ENCODE peak calls at places on chromosomes 13 and 19, in ten cellular contexts. E is CD8-positive, alpha-beta T cell; I is astrocyte of the spinal cord; K is H9; Y is body of pancreas; M is left ventricle myocardium inferior; F is GM23338; L is Panc1; J is cardiac muscle cell; S is fibroblast of lung. D is an unnamed sample.

GRCh38 chr19:16078311-16078758 is 2.0 kb downstream of the TPM4 start:
- DNase-seq in S (peak), F (no peak), J (no peak), L (no peak), I (no peak), K (no peak), E (no peak), M (no peak), Y (no peak), D (no peak)

GRCh38 chr13:95075506-95075905 is 225.7 kb downstream of the ABCC4 start:
- DNase-seq in J (no peak), K (no peak), Y (no peak), L (no peak), I (no peak), E (no peak), M (no peak), F (no peak), S (no peak), D (no peak)

GRCh38 chr13:82800391-82800790 is 1081.9 kb downstream of the SLITRK1 start:
- DNase-seq in M (no peak), L (no peak), E (no peak), Y (no peak), I (peak), S (peak), J (peak), K (no peak), F (no peak), D (no peak)

GRCh38 chr13:60617863-60618733 is 221.1 kb downstream of the TDRD3 start:
- DNase-seq in Y (no peak), I (peak), S (peak), K (peak), E (no peak), M (no peak), J (peak), L (no peak), F (peak), D (no peak)

GRCh38 chr13:110330491-110331001 is 23.5 kb downstream of the COL4A2 start:
- DNase-seq in M (no peak), E (no peak), F (no peak), J (peak), Y (no peak), S (peak), L (no peak), I (peak), K (no peak), D (no peak)

GRCh38 chr19:3387645-3388589 is 21.5 kb downstream of the NFIC start:
- DNase-seq in S (peak), M (peak), J (peak), K (no peak), Y (peak), L (no peak), E (no peak), F (no peak), I (peak), D (no peak)

GRCh38 chr13:32446778-32447465 is 19.0 kb upstream of the N4BP2L1 start:
- DNase-seq in E (no peak), K (no peak), I (no peak), F (no peak), L (no peak), S (no peak), Y (no peak), M (no peak), J (peak), D (no peak)

GRCh38 chr19:42201489-42202289 is 15.8 kb downstream of the DEDD2 start:
- DNase-seq in I (no peak), Y (no peak), F (no peak), E (peak), K (no peak), J (no peak), M (peak), S (no peak), L (no peak), D (peak)

GRCh38 chr13:72508392-72508791 is 219.0 kb downstream of the MZT1 start:
- DNase-seq in L (no peak), E (no peak), Y (no peak), K (no peak), I (no peak), M (no peak), J (no peak), S (no peak), F (no peak), D (no peak)

GRCh38 chr13:97440598-97440997 is 6.6 kb downstream of the RAP2A start:
- DNase-seq in K (no peak), I (no peak), F (no peak), Y (no peak), L (no peak), M (no peak), S (peak), E (no peak), J (peak), D (no peak)

GRCh38 chr13:34356686-34357434 is 538.9 kb downstream of the RFC3 start:
- DNase-seq in L (no peak), F (no peak), I (no peak), Y (no peak), S (peak), K (no peak), M (no peak), E (no peak), J (no peak), D (no peak)

GRCh38 chr19:56837492-56837891 is 3.0 kb downstream of the PEG3 start:
- DNase-seq in M (peak), J (peak), Y (peak), F (no peak), E (no peak), S (no peak), K (no peak), L (no peak), I (peak), D (no peak)

GRCh38 chr13:41364043-41364442 is 53.0 kb downstream of the NAA16 start:
- DNase-seq in J (no peak), E (no peak), K (no peak), M (no peak), L (no peak), F (no peak), Y (no peak), S (no peak), I (no peak), D (no peak)

GRCh38 chr19:28823338-28823961 is 389.5 kb downstream of the UQCRFS1 start:
- DNase-seq in K (peak), E (no peak), Y (no peak), I (no peak), S (no peak), F (peak), L (no peak), J (no peak), M (no peak), D (no peak)

GRCh38 chr19:41940443-41941409 is 12.5 kb upstream of the ERFL start:
- DNase-seq in E (no peak), L (no peak), J (no peak), Y (no peak), K (no peak), F (peak), S (no peak), M (no peak), I (no peak), D (no peak)

GRCh38 chr13:21690955-21691354 is 20.1 kb downstream of the FGF9 start:
- DNase-seq in L (no peak), M (no peak), J (no peak), E (no peak), Y (no peak), F (no peak), S (no peak), K (no peak), I (no peak), D (no peak)

GRCh38 chr19:18520848-18521691 is 800 bp downstream of the ELL start:
- DNase-seq in Y (peak), E (peak), F (peak), J (peak), S (no peak), K (peak), M (peak), L (no peak), I (no peak), D (peak)

GRCh38 chr13:71320452-71320851 is 546.6 kb downstream of the DACH1 start:
- DNase-seq in K (no peak), L (no peak), M (no peak), J (peak), S (no peak), F (peak), I (peak), E (no peak), Y (no peak), D (no peak)

GRCh38 chr19:37969695-37970094 is 62.7 kb downstream of the SIPA1L3 start:
- DNase-seq in Y (no peak), F (no peak), M (no peak), I (no peak), J (no peak), L (no peak), K (no peak), E (no peak), S (no peak), D (no peak)

GRCh38 chr19:48292798-48293197 is 22.9 kb downstream of the ZNF114 start:
- DNase-seq in F (no peak), J (peak), I (peak), L (no peak), Y (no peak), M (no peak), K (no peak), E (no peak), S (peak), D (no peak)

GRCh38 chr19:54650108-54650666 is 12.6 kb upstream of the LILRB4 start:
- DNase-seq in S (no peak), K (no peak), M (no peak), I (no peak), L (no peak), F (no peak), J (no peak), Y (no peak), E (no peak), D (no peak)

GRCh38 chr19:14577885-14578427 is 4.9 kb upstream of the CLEC17A start:
- DNase-seq in S (no peak), E (no peak), F (peak), Y (no peak), K (peak), J (no peak), L (no peak), I (no peak), M (no peak), D (peak)
- TF ChIP-seq CTCF in S (no peak), E (no peak), F (no peak), Y (no peak), K (no peak), J (no peak), L (no peak), I (no peak), M (no peak), D (no peak)

DNA sequence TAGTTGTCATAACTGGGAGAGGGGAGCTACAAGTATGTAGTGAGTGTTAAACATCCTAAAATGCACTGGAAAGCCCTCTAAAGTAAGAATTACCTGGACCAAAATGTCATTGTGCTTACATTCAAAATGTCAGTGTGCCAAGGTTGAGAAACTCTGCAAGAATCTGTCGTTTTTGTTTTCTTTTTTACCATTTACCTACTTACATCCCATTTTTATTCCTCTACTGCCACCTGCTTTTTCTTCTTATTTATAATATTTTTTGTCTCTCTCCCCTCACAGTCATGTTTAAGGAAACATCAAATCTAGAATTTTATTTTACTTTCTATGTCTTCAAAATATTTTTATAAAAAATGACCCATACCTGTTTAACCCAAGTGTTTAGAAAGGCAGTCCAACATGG is 226.4 kb downstream of the PCDH17 start:
- DNase-seq in K (no peak), S (no peak), J (no peak), Y (no peak), L (no peak), M (no peak), I (no peak), F (no peak), E (no peak), D (no peak)
- TF ChIP-seq CTCF in K (no peak), S (no peak), J (no peak), Y (no peak), L (no peak), M (peak), I (no peak), F (no peak), E (no peak), D (no peak)

GRCh38 chr13:78586706-78587105 is 16.6 kb downstream of the POU4F1 start:
- DNase-seq in J (no peak), Y (no peak), K (peak), L (no peak), S (no peak), E (no peak), I (no peak), F (peak), M (no peak), D (no peak)
- TF ChIP-seq CTCF in J (peak), Y (no peak), K (peak), L (peak), S (peak), E (no peak), I (peak), F (peak), M (no peak), D (no peak)

GRCh38 chr13:36862002-36862706 is 43.1 kb downstream of the RFXAP start:
- DNase-seq in K (no peak), F (no peak), Y (no peak), L (no peak), E (no peak), M (no peak), S (peak), J (peak), I (no peak), D (no peak)

GRCh38 chr13:36857273-36857672 is 38.3 kb downstream of the RFXAP start:
- DNase-seq in I (no peak), F (no peak), L (no peak), J (no peak), Y (no peak), K (no peak), M (no peak), S (peak), E (no peak), D (no peak)

GRCh38 chr13:36862722-36863121 is 43.7 kb downstream of the RFXAP start:
- DNase-seq in L (no peak), F (no peak), J (no peak), K (no peak), S (no peak), I (no peak), Y (no peak), E (no peak), M (no peak), D (no peak)

GRCh38 chr13:36859259-36859658 is 40.2 kb downstream of the RFXAP start:
- DNase-seq in S (no peak), J (no peak), M (no peak), K (no peak), Y (no peak), L (no peak), F (no peak), E (no peak), I (no peak), D (no peak)

GRCh38 chr13:36858285-36858684 is 39.3 kb downstream of the RFXAP start:
- DNase-seq in L (peak), I (peak), M (no peak), K (no peak), Y (no peak), E (no peak), J (peak), S (peak), F (peak), D (no peak)
- TF ChIP-seq CTCF in L (peak), I (peak), M (peak), K (peak), Y (no peak), E (no peak), J (peak), S (peak), F (peak), D (no peak)